ENCODE peak calls at places on chromosomes 5 and 9, in six cellular contexts. B, I, U, M, L and A are unnamed samples. For H3K4me1, the result is how much of the 10 kb centered on the place peaks cover.

GRCh38 chr9:134130503-134131375 is 5.1 kb upstream of the WDR5 start:
- DNase-seq in B (no peak), I (peak), U (no peak), M (peak), L (peak), A (peak)

GRCh38 chr9:95623614-95624013 is 106.8 kb upstream of the PTCH1 start:
- DNase-seq in B (no peak), I (no peak), U (no peak), M (no peak), L (no peak), A (no peak)

GRCh38 chr5:67268233-67269011 is 71.8 kb upstream of the CD180 start:
- DNase-seq in B (no peak), I (no peak), U (peak), M (peak), L (no peak), A (peak)

GRCh38 chr9:21904371-21904770 is 89.8 kb downstream of the CDKN2A start:
- DNase-seq in B (no peak), I (no peak), U (no peak), M (no peak), L (no peak), A (no peak)

GRCh38 chr5:135487839-135488514 is 35.8 kb upstream of the TIFAB start:
- DNase-seq in B (no peak), I (no peak), U (no peak), M (no peak), L (no peak), A (no peak)

GRCh38 chr5:128574041-128574440 is 36.0 kb upstream of the FBN2 start:
- DNase-seq in B (no peak), I (no peak), U (no peak), M (no peak), L (no peak), A (no peak)

GRCh38 chr5:67983251-67983941 is 232.2 kb upstream of the PIK3R1 start:
- DNase-seq in B (no peak), I (no peak), U (no peak), M (no peak), L (no peak), A (peak)

GRCh38 chr5:51889703-51890102 is 506.5 kb downstream of the ISL1 start:
- DNase-seq in B (no peak), I (no peak), U (no peak), M (no peak), L (no peak), A (no peak)

GRCh38 chr5:180441577-180441976 is 52.6 kb upstream of the CNOT6 start:
- DNase-seq in B (no peak), I (peak), U (no peak), M (no peak), L (peak), A (no peak)

GRCh38 chr5:140246378-140247122 is 56.4 kb downstream of the PFDN1 start:
- DNase-seq in B (no peak), I (no peak), U (peak), M (peak), L (no peak), A (peak)

GRCh38 chr5:179486596-179487051 is 63.7 kb upstream of the RUFY1 start:
- DNase-seq in B (no peak), I (no peak), U (no peak), M (no peak), L (no peak), A (peak)

GRCh38 chr5:54045077-54045792 is 265.1 kb downstream of the ARL15 start:
- DNase-seq in B (no peak), I (no peak), U (no peak), M (no peak), L (no peak), A (peak)

GRCh38 chr5:176675676-176676360 is 28.5 kb downstream of the TSPAN17 start:
- DNase-seq in B (no peak), I (peak), U (no peak), M (no peak), L (no peak), A (no peak)

GRCh38 chr5:10453564-10453963 is 11.9 kb downstream of the ROPN1L start:
- DNase-seq in B (no peak), I (peak), U (no peak), M (no peak), L (no peak), A (no peak)
- H3K4me1 ChIP-seq in B (under half), I (under half), U (under half), M (under half), L (under half), A (under half)

GRCh38 chr9:132407196-132407595 is 556 bp upstream of the TTF1 start:
- DNase-seq in B (no peak), I (no peak), U (no peak), M (no peak), L (no peak), A (no peak)
- H3K4me1 ChIP-seq in B (half or more), I (under half), U (under half), M (under half), L (under half), A (under half)

DNA sequence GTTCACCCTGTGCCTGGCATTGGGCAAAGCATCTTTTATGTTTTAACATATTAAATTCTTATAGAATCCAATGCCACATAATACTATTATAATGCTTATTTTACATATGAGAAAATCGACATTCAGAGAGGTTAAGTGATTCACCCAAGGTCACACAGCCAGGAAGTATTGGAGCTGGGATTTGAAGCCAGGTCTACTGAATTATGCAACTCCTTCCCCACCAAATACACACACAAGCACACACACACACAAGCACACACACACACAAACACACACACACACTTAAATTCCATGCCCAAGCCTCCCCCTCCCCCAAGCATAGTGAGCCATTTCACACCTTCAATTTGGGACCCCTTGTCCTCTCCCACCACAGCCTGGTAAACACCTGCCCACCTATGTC is 37.4 kb downstream of the UBE2QL1 start:
- DNase-seq in B (no peak), I (no peak), U (no peak), M (no peak), L (no peak), A (no peak)
- H3K4me1 ChIP-seq in B (under half), I (under half), U (under half), M (under half), L (under half), A (under half)

GRCh38 chr9:112382066-112382465 is 2.2 kb downstream of the HSDL2 start:
- DNase-seq in B (no peak), I (no peak), U (no peak), M (no peak), L (no peak), A (no peak)

GRCh38 chr9:112378441-112379176 is 1.3 kb upstream of the HSDL2 start:
- DNase-seq in B (no peak), I (peak), U (no peak), M (peak), L (peak), A (peak)

GRCh38 chr9:112379177-112380101 is 469 bp upstream of the HSDL2 start:
- DNase-seq in B (peak), I (peak), U (peak), M (peak), L (peak), A (peak)

GRCh38 chr9:112380771-112381181 is 868 bp downstream of the HSDL2 start:
- DNase-seq in B (peak), I (no peak), U (no peak), M (no peak), L (no peak), A (peak)

DNA sequence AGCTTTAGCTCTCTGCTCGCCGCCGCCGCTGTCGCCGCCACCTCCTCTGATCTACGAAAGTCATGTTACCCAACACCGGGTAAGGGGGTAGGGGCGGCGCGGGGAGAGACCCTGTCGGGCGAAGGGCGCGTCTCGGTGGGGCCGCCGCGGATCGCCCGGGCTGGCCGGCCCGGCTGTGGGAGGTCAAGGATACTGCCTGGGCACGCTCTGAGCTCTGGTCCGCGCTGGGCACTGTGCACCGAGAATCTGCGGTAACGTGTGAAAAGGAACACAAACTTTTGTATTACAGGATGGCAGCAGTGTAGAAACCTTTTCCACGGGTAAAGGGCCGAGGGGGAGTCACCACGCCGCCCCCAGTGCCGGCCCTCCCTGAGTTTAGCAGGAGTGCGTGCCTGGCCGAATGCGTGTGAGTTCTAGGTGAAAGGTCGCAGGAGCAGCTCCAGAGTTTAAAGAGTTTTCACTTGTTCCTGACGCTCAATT is at the start of gene HSDL2:
- DNase-seq in B (peak), I (no peak), U (peak), M (no peak), L (no peak), A (peak)
- H3K4me1 ChIP-seq in B (under half), I (under half), U (under half), M (under half), L (half or more), A (under half)

GRCh38 chr9:33765411-33765810 is 29.9 kb upstream of the PRSS3 start:
- DNase-seq in B (no peak), I (no peak), U (no peak), M (no peak), L (no peak), A (no peak)
- H3K4me1 ChIP-seq in B (under half), I (under half), U (under half), M (under half), L (under half), A (under half)

GRCh38 chr9:97969014-97969413 is 14.1 kb upstream of the ANP32B start:
- DNase-seq in B (no peak), I (no peak), U (no peak), M (no peak), L (no peak), A (no peak)
- H3K4me1 ChIP-seq in B (under half), I (under half), U (under half), M (under half), L (under half), A (under half)

GRCh38 chr9:123194023-123194422 is 74.4 kb downstream of the STRBP start:
- DNase-seq in B (no peak), I (no peak), U (no peak), M (no peak), L (no peak), A (no peak)
- H3K4me1 ChIP-seq in B (under half), I (under half), U (under half), M (under half), L (under half), A (under half)